ENCODE peak calls at places on chromosomes 3 and 15, in four cellular contexts. One of them, this sample, is unnamed.
A peak's percentile ranks its signal among the peaks of the same experiment; 100 is the strongest.

GRCh38 chr3:4394048-4394447 is 73.0 kb downstream of the SUMF1 start:
- DNase-seq in esophagus muscularis mucosa: peak; percentile 57
- DNase-seq in amniotic stem cell: no peak
- DNase-seq in left ventricle myocardium inferior: no peak
- DNase-seq in this sample: no peak

GRCh38 chr15:89640245-89640644 is 15.0 kb downstream of the KIF7 start:
- DNase-seq in esophagus muscularis mucosa: no peak
- DNase-seq in amniotic stem cell: no peak
- DNase-seq in left ventricle myocardium inferior: no peak
- DNase-seq in this sample: no peak

GRCh38 chr3:15081960-15082664 is 16.8 kb downstream of the RBSN start:
- DNase-seq in esophagus muscularis mucosa: no peak
- DNase-seq in amniotic stem cell: no peak
- DNase-seq in left ventricle myocardium inferior: no peak
- DNase-seq in this sample: no peak

GRCh38 chr3:180250172-180250571 is 213.4 kb upstream of the PEX5L start:
- DNase-seq in esophagus muscularis mucosa: no peak
- DNase-seq in amniotic stem cell: no peak
- DNase-seq in left ventricle myocardium inferior: no peak
- DNase-seq in this sample: no peak

GRCh38 chr3:128009952-128010846 is 42.0 kb upstream of the SEC61A1 start:
- DNase-seq in esophagus muscularis mucosa: no peak
- DNase-seq in amniotic stem cell: no peak
- DNase-seq in left ventricle myocardium inferior: no peak
- DNase-seq in this sample: no peak

GRCh38 chr3:128878556-128879124 is 780 bp upstream of the ACAD9 start:
- DNase-seq in esophagus muscularis mucosa: no peak
- DNase-seq in amniotic stem cell: peak; percentile 46
- DNase-seq in left ventricle myocardium inferior: no peak
- DNase-seq in this sample: no peak

GRCh38 chr3:94004301-94004910 is 24.0 kb downstream of the STX19 start:
- DNase-seq in esophagus muscularis mucosa: no peak
- DNase-seq in amniotic stem cell: peak; percentile 50
- DNase-seq in left ventricle myocardium inferior: no peak
- DNase-seq in this sample: no peak

GRCh38 chr15:47337106-47337505 is 380.2 kb upstream of the SEMA6D start:
- DNase-seq in esophagus muscularis mucosa: no peak
- DNase-seq in amniotic stem cell: no peak
- DNase-seq in left ventricle myocardium inferior: no peak
- DNase-seq in this sample: no peak

GRCh38 chr3:134201201-134202130 is 49.2 kb downstream of the RYK start:
- DNase-seq in esophagus muscularis mucosa: no peak
- DNase-seq in amniotic stem cell: peak; percentile 63
- DNase-seq in left ventricle myocardium inferior: no peak
- DNase-seq in this sample: no peak

GRCh38 chr3:72597756-72598195 is 250.5 kb downstream of the SHQ1 start:
- DNase-seq in esophagus muscularis mucosa: no peak
- DNase-seq in amniotic stem cell: no peak
- DNase-seq in left ventricle myocardium inferior: no peak
- DNase-seq in this sample: no peak

GRCh38 chr15:98611808-98612207 is 36.5 kb upstream of the IGF1R start:
- DNase-seq in esophagus muscularis mucosa: no peak
- DNase-seq in amniotic stem cell: no peak
- DNase-seq in left ventricle myocardium inferior: no peak
- DNase-seq in this sample: no peak

GRCh38 chr3:55897573-55898224 is 410.6 kb upstream of the WNT5A start:
- DNase-seq in esophagus muscularis mucosa: peak; percentile 77
- DNase-seq in amniotic stem cell: no peak
- DNase-seq in left ventricle myocardium inferior: no peak
- DNase-seq in this sample: no peak

GRCh38 chr3:172595648-172596393 is 72.6 kb upstream of the TNFSF10 start:
- DNase-seq in esophagus muscularis mucosa: peak; percentile 88
- DNase-seq in amniotic stem cell: no peak
- DNase-seq in left ventricle myocardium inferior: no peak
- DNase-seq in this sample: no peak

GRCh38 chr3:127168271-127168670 is 24.7 kb upstream of the PRR23E start:
- DNase-seq in esophagus muscularis mucosa: no peak
- DNase-seq in amniotic stem cell: no peak
- DNase-seq in left ventricle myocardium inferior: peak; percentile 62
- DNase-seq in this sample: no peak

GRCh38 chr3:52039426-52039825 is 16.9 kb downstream of the DUSP7 start:
- DNase-seq in esophagus muscularis mucosa: no peak
- DNase-seq in amniotic stem cell: no peak
- DNase-seq in left ventricle myocardium inferior: no peak
- DNase-seq in this sample: no peak

GRCh38 chr15:91308855-91309254 is 208.8 kb downstream of the SV2B start:
- DNase-seq in esophagus muscularis mucosa: no peak
- DNase-seq in amniotic stem cell: no peak
- DNase-seq in left ventricle myocardium inferior: no peak
- DNase-seq in this sample: no peak

GRCh38 chr3:124572851-124573405 is 157.3 kb upstream of the UMPS start:
- DNase-seq in esophagus muscularis mucosa: no peak
- DNase-seq in amniotic stem cell: no peak
- DNase-seq in left ventricle myocardium inferior: no peak
- DNase-seq in this sample: no peak

GRCh38 chr3:149593416-149594160 is 64.2 kb downstream of the WWTR1 start:
- DNase-seq in esophagus muscularis mucosa: no peak
- DNase-seq in amniotic stem cell: no peak
- DNase-seq in left ventricle myocardium inferior: no peak
- DNase-seq in this sample: no peak

GRCh38 chr15:78206326-78207109 is 27.8 kb downstream of the ACSBG1 start:
- DNase-seq in esophagus muscularis mucosa: no peak
- DNase-seq in amniotic stem cell: no peak
- DNase-seq in left ventricle myocardium inferior: no peak
- DNase-seq in this sample: no peak

GRCh38 chr3:140399853-140400252 is 278.0 kb upstream of the TRIM42 start:
- DNase-seq in esophagus muscularis mucosa: peak; percentile 14
- DNase-seq in amniotic stem cell: no peak
- DNase-seq in left ventricle myocardium inferior: no peak
- DNase-seq in this sample: no peak

GRCh38 chr3:169085827-169086226 is 577.7 kb downstream of the MECOM start:
- DNase-seq in esophagus muscularis mucosa: no peak
- DNase-seq in amniotic stem cell: peak; percentile 81
- DNase-seq in left ventricle myocardium inferior: no peak
- DNase-seq in this sample: no peak

GRCh38 chr15:96170616-96171270 is 159.8 kb upstream of the NR2F2 start:
- DNase-seq in esophagus muscularis mucosa: no peak
- DNase-seq in amniotic stem cell: no peak
- DNase-seq in left ventricle myocardium inferior: no peak
- DNase-seq in this sample: no peak

GRCh38 chr3:72183489-72183888 is 398.5 kb upstream of the PROK2 start:
- DNase-seq in esophagus muscularis mucosa: no peak
- DNase-seq in amniotic stem cell: no peak
- DNase-seq in left ventricle myocardium inferior: no peak
- DNase-seq in this sample: no peak

GRCh38 chr15:68792901-68793766 is 27.6 kb downstream of the ANP32A start:
- DNase-seq in esophagus muscularis mucosa: no peak
- DNase-seq in amniotic stem cell: no peak
- DNase-seq in left ventricle myocardium inferior: peak; percentile 41
- DNase-seq in this sample: no peak

GRCh38 chr15:38440353-38441129 is 13.4 kb upstream of the FAM98B start:
- DNase-seq in esophagus muscularis mucosa: no peak
- DNase-seq in amniotic stem cell: no peak
- DNase-seq in left ventricle myocardium inferior: no peak
- DNase-seq in this sample: no peak

GRCh38 chr3:72001758-72002157 is 216.8 kb upstream of the PROK2 start:
- DNase-seq in esophagus muscularis mucosa: no peak
- DNase-seq in amniotic stem cell: no peak
- DNase-seq in left ventricle myocardium inferior: no peak
- DNase-seq in this sample: no peak

GRCh38 chr15:48667701-48668100 is 22.2 kb upstream of the FBN1 start:
- DNase-seq in esophagus muscularis mucosa: no peak
- DNase-seq in amniotic stem cell: no peak
- DNase-seq in left ventricle myocardium inferior: no peak
- DNase-seq in this sample: no peak

GRCh38 chr15:97504031-97504430 is 456.5 kb upstream of the ARRDC4 start:
- DNase-seq in esophagus muscularis mucosa: no peak
- DNase-seq in amniotic stem cell: no peak
- DNase-seq in left ventricle myocardium inferior: no peak
- DNase-seq in this sample: no peak

GRCh38 chr3:176349706-176350105 is 847.6 kb downstream of the TBL1XR1 start:
- DNase-seq in esophagus muscularis mucosa: no peak
- DNase-seq in amniotic stem cell: no peak
- DNase-seq in left ventricle myocardium inferior: no peak
- DNase-seq in this sample: no peak

GRCh38 chr15:95277266-95277665 is 1045.9 kb downstream of the MCTP2 start:
- DNase-seq in esophagus muscularis mucosa: no peak
- DNase-seq in amniotic stem cell: peak; percentile 74
- DNase-seq in left ventricle myocardium inferior: no peak
- DNase-seq in this sample: no peak

GRCh38 chr3:194296448-194296831 is 54.7 kb downstream of the CPN2 start:
- DNase-seq in esophagus muscularis mucosa: no peak
- DNase-seq in amniotic stem cell: no peak
- DNase-seq in left ventricle myocardium inferior: no peak
- DNase-seq in this sample: no peak

GRCh38 chr3:14725015-14725431 is 50.1 kb downstream of the C3orf20 start:
- DNase-seq in esophagus muscularis mucosa: no peak
- DNase-seq in amniotic stem cell: no peak
- DNase-seq in left ventricle myocardium inferior: no peak
- DNase-seq in this sample: no peak

GRCh38 chr3:153714588-153715285 is 406.5 kb upstream of the ARHGEF26 start:
- DNase-seq in esophagus muscularis mucosa: no peak
- DNase-seq in amniotic stem cell: no peak
- DNase-seq in left ventricle myocardium inferior: no peak
- DNase-seq in this sample: no peak

GRCh38 chr3:53493997-53494791 is at the start of gene CACNA1D:
- DNase-seq in esophagus muscularis mucosa: peak; percentile 50
- DNase-seq in amniotic stem cell: no peak
- DNase-seq in left ventricle myocardium inferior: no peak
- DNase-seq in this sample: no peak

GRCh38 chr15:95439812-95440380 is 890.6 kb upstream of the NR2F2 start:
- DNase-seq in esophagus muscularis mucosa: no peak
- DNase-seq in amniotic stem cell: no peak
- DNase-seq in left ventricle myocardium inferior: no peak
- DNase-seq in this sample: no peak

GRCh38 chr15:32879980-32880379 is 162.2 kb downstream of the GREM1 start:
- DNase-seq in esophagus muscularis mucosa: no peak
- DNase-seq in amniotic stem cell: no peak
- DNase-seq in left ventricle myocardium inferior: no peak
- DNase-seq in this sample: no peak

GRCh38 chr3:153273767-153274443 is 111.9 kb downstream of the RAP2B start:
- DNase-seq in esophagus muscularis mucosa: no peak
- DNase-seq in amniotic stem cell: no peak
- DNase-seq in left ventricle myocardium inferior: no peak
- DNase-seq in this sample: no peak

GRCh38 chr15:31248263-31248662 is 78.4 kb upstream of the KLF13 start:
- DNase-seq in esophagus muscularis mucosa: no peak
- DNase-seq in amniotic stem cell: no peak
- DNase-seq in left ventricle myocardium inferior: no peak
- DNase-seq in this sample: no peak

GRCh38 chr3:100057716-100058575 is 56.4 kb downstream of the FILIP1L start:
- DNase-seq in esophagus muscularis mucosa: no peak
- DNase-seq in amniotic stem cell: no peak
- DNase-seq in left ventricle myocardium inferior: no peak
- DNase-seq in this sample: no peak